ENCODE peak calls at places on chromosomes 4 and X, in ten cellular contexts. V is NCI-H748 treated with DMSO at 0.1 percent for 48 hours; F is tibial nerve; R is stimulated activated CD8-positive, alpha-beta memory T cell treated with anti-CD3 and anti-CD28 coated beads, Interleukin-15, amount 100 ng/mL, for 1 hour; Y is iPS DF 6.9; G is HEK293T; X is EL; A is effector CD4-positive, alpha-beta T cell; Z is dorsolateral prefrontal cortex; M is NCI-H1930. K is an unnamed sample.

GRCh38 chr4:165347647-165348569 is 20.4 kb downstream of the MSMO1 start:
- DNase-seq in G (no peak), V (no peak), M (no peak), X (no peak), Y (no peak), A (no peak), R (no peak), Z (no peak), F (no peak), K (no peak)

GRCh38 chr4:86043755-86044592 is 315.9 kb downstream of the MAPK10 start:
- DNase-seq in V (peak; percentile 7), M (peak; percentile 32), A (no peak), F (peak; percentile 82), Z (no peak), X (peak; percentile 63), G (peak; percentile 33), R (no peak), Y (peak; percentile 13), K (no peak)

GRCh38 chrX:49919617-49920016 is 2.8 kb upstream of the CLCN5 start:
- DNase-seq in G (peak; percentile 45), Z (no peak), X (peak; percentile 11), Y (peak; percentile 4), R (peak; percentile 1), M (peak; percentile 2), F (peak; percentile 41), V (no peak), A (peak; percentile 10), K (peak; percentile 27)

GRCh38 chrX:1661048-1661921 is 46.4 kb downstream of the ASMT start:
- DNase-seq in F (peak; percentile 15), M (no peak), Y (peak; percentile 58), Z (no peak), G (peak; percentile 25), V (no peak), A (peak; percentile 76), X (no peak), R (peak; percentile 81), K (no peak)

GRCh38 chr4:39102297-39102696 is 40.3 kb downstream of the KLHL5 start:
- DNase-seq in Z (no peak), R (no peak), X (no peak), Y (no peak), G (no peak), M (no peak), A (no peak), V (no peak), F (no peak), K (no peak)

GRCh38 chr4:75867135-75867534 is 35.1 kb downstream of the PPEF2 start:
- DNase-seq in V (no peak), F (no peak), A (no peak), G (no peak), R (no peak), Z (no peak), Y (no peak), X (no peak), M (no peak), K (no peak)

GRCh38 chr4:8862334-8862733 is 9.3 kb downstream of the HMX1 start:
- DNase-seq in G (no peak), R (no peak), X (no peak), M (no peak), F (no peak), Y (no peak), A (no peak), Z (no peak), V (no peak), K (no peak)

GRCh38 chr4:101292901-101293300 is 54.4 kb downstream of the PPP3CA start:
- DNase-seq in Y (no peak), Z (no peak), V (no peak), R (no peak), F (no peak), X (no peak), G (no peak), M (no peak), A (no peak), K (peak; percentile 92)

GRCh38 chrX:2703991-2704369 is 12.9 kb downstream of the CD99 start:
- DNase-seq in V (no peak), G (no peak), Y (no peak), X (no peak), R (no peak), A (no peak), Z (no peak), F (peak; percentile 50), M (no peak), K (peak; percentile 76)

GRCh38 chrX:18961686-18962085 is 22.2 kb downstream of the PHKA2 start:
- DNase-seq in X (peak; percentile 19), Y (no peak), V (no peak), R (no peak), G (no peak), Z (no peak), F (no peak), M (no peak), A (no peak), K (no peak)

GRCh38 chr4:2275546-2276251 is 13.8 kb upstream of the MXD4 start:
- DNase-seq in M (no peak), G (no peak), A (no peak), Z (peak; percentile 67), Y (no peak), X (no peak), R (no peak), V (no peak), F (no peak), K (no peak)

GRCh38 chr4:122542411-122543236 is 78.2 kb downstream of the IL21 start:
- DNase-seq in V (no peak), Y (no peak), R (no peak), F (no peak), A (no peak), Z (no peak), G (no peak), M (no peak), X (peak; percentile 19), K (peak; percentile 67)

GRCh38 chr4:15410750-15411149 is 17.1 kb upstream of the C1QTNF7 start:
- DNase-seq in Z (no peak), Y (no peak), G (no peak), F (no peak), R (no peak), V (peak; percentile 28), A (no peak), M (no peak), X (no peak), K (no peak)

GRCh38 chrX:8147216-8147615 is 23.9 kb downstream of the VCX2 start:
- DNase-seq in R (no peak), G (no peak), F (no peak), M (peak; percentile 1), Z (no peak), X (no peak), Y (no peak), A (no peak), V (no peak), K (peak; percentile 20)

GRCh38 chr4:138494931-138495330 is 252.8 kb upstream of the SLC7A11 start:
- DNase-seq in F (no peak), M (no peak), Z (no peak), A (no peak), X (peak; percentile 55), V (no peak), G (peak; percentile 30), R (no peak), Y (peak; percentile 9), K (no peak)

GRCh38 chr4:1579834-1580686 is 104.1 kb downstream of the FAM53A start:
- DNase-seq in Y (no peak), M (peak; percentile 78), Z (no peak), F (peak; percentile 89), X (peak; percentile 87), G (peak; percentile 97), R (peak; percentile 88), A (peak; percentile 90), V (peak; percentile 11), K (peak; percentile 43)

GRCh38 chr4:106194801-106195200 is 121.2 kb downstream of the TBCK start:
- DNase-seq in G (no peak), Y (no peak), M (no peak), X (no peak), F (no peak), V (no peak), A (no peak), Z (no peak), R (no peak), K (no peak)

GRCh38 chr4:83285022-83285387 is 407 bp upstream of the COQ2 start:
- DNase-seq in G (no peak), Y (no peak), M (no peak), A (no peak), X (peak; percentile 50), Z (no peak), V (peak; percentile 43), F (peak; percentile 33), R (no peak), K (peak; percentile 41)

GRCh38 chr4:151649461-151649860 is 111.3 kb downstream of the GATB start:
- DNase-seq in A (no peak), V (no peak), Y (no peak), M (no peak), F (no peak), X (no peak), R (no peak), Z (no peak), G (no peak), K (no peak)

K was measured in astrocyte.